ENCODE peak calls at places on chromosomes 7 and 10, in eight cellular contexts. F, O, B, X, A, K, Z and E are unnamed samples.
A peak's percentile ranks its signal among the peaks of the same experiment; 100 is the strongest.

GRCh38 chr7:75536491-75536890 is 44.4 kb downstream of the SPDYE5 start:
- DNase-seq in A (no peak), Z (no peak), B (no peak), K (peak; percentile 0), O (no peak), X (no peak), F (no peak), E (no peak)

GRCh38 chr10:31977440-31978157 is 49.0 kb upstream of the ARHGAP12 start:
- DNase-seq in F (no peak), O (no peak), B (no peak), K (no peak), A (no peak), X (no peak), Z (no peak), E (no peak)

GRCh38 chr10:11337516-11337915 is 273.9 kb downstream of the USP6NL start:
- DNase-seq in B (no peak), K (no peak), X (no peak), O (no peak), F (no peak), Z (no peak), A (no peak), E (no peak)

GRCh38 chr7:18494821-18495408 is 634 bp upstream of the HDAC9 start:
- DNase-seq in X (no peak), B (no peak), A (no peak), F (no peak), O (no peak), Z (no peak), K (peak; percentile 36), E (no peak)

GRCh38 chr7:46515844-46516590 is 594.9 kb upstream of the IGFBP3 start:
- DNase-seq in A (no peak), F (no peak), K (no peak), Z (no peak), O (no peak), B (no peak), X (no peak), E (no peak)

GRCh38 chr7:47571355-47572100 is 10.4 kb downstream of the TNS3 start:
- DNase-seq in K (peak; percentile 91), O (peak; percentile 62), X (peak; percentile 83), A (no peak), B (peak; percentile 82), F (peak; percentile 83), Z (peak; percentile 64), E (peak; percentile 67)

GRCh38 chr10:51000164-51000563 is 74.1 kb upstream of the PRKG1 start:
- DNase-seq in K (no peak), X (no peak), F (no peak), B (no peak), Z (no peak), A (no peak), O (no peak), E (peak; percentile 72)

GRCh38 chr10:70607936-70608335 is 5.4 kb upstream of the PRF1 start:
- DNase-seq in F (no peak), B (no peak), X (no peak), O (no peak), A (no peak), K (no peak), Z (no peak), E (no peak)

GRCh38 chr7:169165-169853 is 23.1 kb upstream of the FAM20C start:
- DNase-seq in X (no peak), B (no peak), A (no peak), K (no peak), O (no peak), Z (no peak), F (no peak), E (no peak)

GRCh38 chr10:32957341-32958084 is 517 bp downstream of the ITGB1 start:
- DNase-seq in O (peak; percentile 50), F (peak; percentile 83), B (peak; percentile 66), X (peak; percentile 77), Z (peak; percentile 82), K (peak; percentile 59), A (no peak), E (no peak)

GRCh38 chr10:68435803-68436202 is 28.7 kb upstream of the RUFY2 start:
- DNase-seq in K (no peak), X (no peak), Z (no peak), F (no peak), B (no peak), O (no peak), A (no peak), E (no peak)

GRCh38 chr10:64959116-64959515 is 1437.9 kb downstream of the REEP3 start:
- DNase-seq in Z (no peak), X (no peak), F (no peak), A (no peak), K (no peak), B (no peak), O (no peak), E (no peak)

GRCh38 chr10:70657036-70657435 is 15.3 kb upstream of the ADAMTS14 start:
- DNase-seq in K (no peak), O (no peak), Z (no peak), X (no peak), F (no peak), B (no peak), A (no peak), E (no peak)

GRCh38 chr7:27633062-27633461 is 29.6 kb downstream of the HIBADH start:
- DNase-seq in O (no peak), B (no peak), A (no peak), X (no peak), Z (no peak), K (no peak), F (no peak), E (no peak)

GRCh38 chr7:152382244-152382643 is 53.6 kb downstream of the KMT2C start:
- DNase-seq in O (no peak), A (no peak), X (no peak), B (no peak), K (no peak), F (no peak), Z (no peak), E (no peak)

GRCh38 chr7:83791737-83792136 is 142.8 kb upstream of the SEMA3E start:
- DNase-seq in A (no peak), Z (no peak), F (no peak), K (no peak), X (no peak), B (no peak), O (no peak), E (no peak)
- TF ChIP-seq CTCF in A (no peak), Z (no peak), F (no peak), K (no peak), X (no peak), B (no peak), O (no peak), E (no peak)

GRCh38 chr10:133100186-133100585 is 12.5 kb downstream of the ADGRA1 start:
- DNase-seq in X (no peak), F (no peak), A (no peak), O (no peak), B (no peak), Z (no peak), K (no peak), E (no peak)

GRCh38 chr10:133097961-133098360 is 10.2 kb downstream of the ADGRA1 start:
- DNase-seq in F (no peak), A (no peak), K (no peak), O (no peak), Z (no peak), B (no peak), X (no peak), E (no peak)

GRCh38 chr10:133100706-133101463 is 13.2 kb downstream of the ADGRA1 start:
- DNase-seq in K (no peak), X (no peak), B (peak; percentile 64), A (no peak), Z (no peak), O (no peak), F (no peak), E (no peak)

GRCh38 chr10:133098426-133099124 is 10.9 kb downstream of the ADGRA1 start:
- DNase-seq in A (no peak), X (no peak), K (no peak), Z (no peak), O (no peak), F (no peak), B (no peak), E (no peak)

GRCh38 chr10:133099571-133099970 is 11.8 kb downstream of the ADGRA1 start:
- DNase-seq in Z (no peak), K (no peak), O (no peak), B (no peak), X (no peak), A (no peak), F (no peak), E (no peak)
- H3K27me3 ChIP-seq in Z (no peaks in the 10 kb centered on the region), K (no peaks in the 10 kb centered on the region), O (peaks cover 48% of the 10 kb centered on the region), B (peaks cover 10% of the 10 kb centered on the region), X (no peaks in the 10 kb centered on the region), A (no peaks in the 10 kb centered on the region), F (peaks cover 84% of the 10 kb centered on the region), E (peaks cover 4% of the 10 kb centered on the region)

GRCh38 chr7:99177165-99177564 is 30.8 kb downstream of the KPNA7 start:
- DNase-seq in O (no peak), X (no peak), B (no peak), Z (no peak), F (no peak), A (no peak), K (no peak), E (no peak)

GRCh38 chr7:99184468-99185225 is 23.3 kb downstream of the KPNA7 start:
- DNase-seq in F (no peak), B (no peak), K (no peak), Z (no peak), X (no peak), A (no peak), O (no peak), E (no peak)

DNA sequence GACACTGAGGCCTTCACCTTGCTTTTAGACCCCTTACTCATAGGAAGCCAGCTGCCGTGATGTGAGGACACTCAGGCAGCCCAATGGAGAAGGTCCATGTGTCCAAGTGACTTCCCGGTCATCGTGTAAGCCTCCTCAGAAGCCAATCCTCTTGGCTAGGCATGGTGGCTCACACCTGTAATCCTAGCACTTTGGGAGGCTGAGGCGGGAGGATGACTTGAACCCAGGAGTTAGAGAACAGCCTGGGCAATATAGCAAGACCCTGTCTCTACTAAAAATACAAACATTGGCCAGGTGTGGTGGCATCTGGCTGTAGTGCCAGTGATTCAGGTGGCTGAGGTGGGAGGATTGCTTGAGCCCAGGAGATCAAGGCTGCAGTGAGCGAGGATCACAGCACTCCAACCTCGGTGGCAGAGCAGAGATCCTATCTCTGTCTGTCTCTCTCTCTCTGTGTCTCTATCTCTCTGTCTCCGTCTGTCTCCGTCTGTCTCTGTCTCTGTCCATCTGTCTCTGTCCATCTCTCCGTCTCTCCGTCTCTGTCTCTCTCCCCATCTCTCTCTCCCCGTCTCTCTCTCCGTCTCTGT is 27.8 kb downstream of the KPNA7 start:
- DNase-seq in Z (no peak), K (no peak), F (no peak), B (no peak), O (no peak), A (no peak), X (no peak), E (no peak)
- H3K27ac ChIP-seq in Z (no peak overlapping the region), K (no peak overlapping the region), F (no peak overlapping the region), B (no peak overlapping the region), O (no peak overlapping the region), A (no peak overlapping the region), X (no peak overlapping the region), E (no peak overlapping the region)

DNA sequence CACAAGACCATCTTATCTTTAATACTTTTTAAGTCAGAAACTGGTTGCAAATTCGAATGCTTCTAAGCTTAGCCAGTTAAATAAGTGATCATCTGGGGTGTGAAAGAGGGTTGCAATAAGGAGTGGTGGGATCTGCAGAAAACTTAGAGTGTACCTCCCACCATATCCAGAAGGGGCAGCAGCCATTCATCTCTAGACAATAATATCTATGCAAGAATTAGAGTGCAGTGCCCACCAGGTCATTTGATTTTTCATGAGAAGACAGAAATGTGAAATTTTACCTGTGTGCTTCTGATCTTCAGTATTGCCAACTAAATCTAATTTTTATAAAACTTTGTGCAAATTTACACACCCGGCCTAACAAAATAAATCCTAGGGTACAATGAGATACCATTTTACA is 127.2 kb upstream of the SP4 start:
- DNase-seq in F (no peak), B (no peak), X (no peak), A (no peak), O (no peak), Z (peak; percentile 32), K (no peak), E (no peak)
- TF ChIP-seq CTCF in F (no peak), B (no peak), X (no peak), A (no peak), O (no peak), Z (peak; percentile 57), K (no peak), E (peak; percentile 24)